ENCODE peak calls at places on chromosome 6, in four cellular contexts. P is heart left ventricle, V is pancreas, X is kidney. H is an unnamed sample. For H3K4me1 and H3K9me3, the result is how much of the 10 kb centered on the place peaks cover.

GRCh38 chr6:45787384-45787783 is 228.3 kb downstream of the CLIC5 start:
- DNase-seq in X (no peak), V (no peak), P (no peak), H (no peak)

GRCh38 chr6:131602913-131603312 is 25.1 kb downstream of the MED23 start:
- DNase-seq in V (no peak), X (no peak), P (no peak), H (no peak)

GRCh38 chr6:30818426-30818841 is 65.9 kb upstream of the DDR1 start:
- DNase-seq in V (no peak), P (no peak), X (no peak), H (no peak)

GRCh38 chr6:135299256-135299655 is 118.1 kb downstream of the MYB start:
- DNase-seq in X (no peak), P (no peak), V (no peak), H (no peak)

GRCh38 chr6:128241221-128241620 is 279.2 kb downstream of the PTPRK start:
- DNase-seq in V (no peak), P (no peak), X (no peak), H (no peak)

GRCh38 chr6:160791981-160792418 is 90.0 kb downstream of the PLG start:
- DNase-seq in P (no peak), X (no peak), V (no peak), H (no peak)

GRCh38 chr6:3398755-3399671 is 57.8 kb downstream of the SLC22A23 start:
- DNase-seq in V (no peak), X (no peak), P (no peak), H (no peak)

GRCh38 chr6:134589512-134589911 is 271.6 kb upstream of the SGK1 start:
- DNase-seq in P (no peak), X (no peak), V (no peak), H (no peak)

GRCh38 chr6:89140347-89141159 is 5.3 kb upstream of the PM20D2 start:
- DNase-seq in V (peak), P (no peak), X (no peak), H (no peak)

GRCh38 chr6:40796280-40797223 is 209.4 kb upstream of the LRFN2 start:
- DNase-seq in X (no peak), V (no peak), P (peak), H (no peak)

GRCh38 chr6:36907781-36908180 is 22.0 kb downstream of the C6orf89 start:
- DNase-seq in P (peak), V (peak), X (no peak), H (no peak)

GRCh38 chr6:121847806-121848522 is 412.5 kb downstream of the GJA1 start:
- DNase-seq in P (no peak), X (no peak), V (no peak), H (no peak)

GRCh38 chr6:127190552-127190951 is 72.1 kb downstream of the RSPO3 start:
- DNase-seq in V (no peak), X (no peak), P (no peak), H (peak)

GRCh38 chr6:23956988-23957387 is 169.0 kb upstream of the NRSN1 start:
- DNase-seq in V (no peak), X (no peak), P (no peak), H (no peak)

GRCh38 chr6:43996614-43997341 is 130.5 kb downstream of the MRPL14 start:
- DNase-seq in X (no peak), P (no peak), V (no peak), H (no peak)

GRCh38 chr6:43992783-43993505 is 134.3 kb downstream of the MRPL14 start:
- DNase-seq in X (no peak), V (peak), P (peak), H (no peak)

GRCh38 chr6:43993881-43994523 is 133.2 kb downstream of the MRPL14 start:
- DNase-seq in X (no peak), V (no peak), P (no peak), H (no peak)

GRCh38 chr6:43997342-43997677 is 129.9 kb downstream of the MRPL14 start:
- DNase-seq in P (no peak), V (no peak), X (no peak), H (no peak)

GRCh38 chr6:43995137-43995536 is 132.1 kb downstream of the MRPL14 start:
- DNase-seq in V (no peak), X (no peak), P (no peak), H (no peak)
- H3K4me1 ChIP-seq in V (under half), X (under half), P (under half), H (under half)

GRCh38 chr6:122956376-122956775 is 39.7 kb upstream of the CLVS2 start:
- DNase-seq in X (peak), V (no peak), P (no peak), H (no peak)
- H3K9me3 ChIP-seq in X (under half), V (under half), P (under half), H (under half)

GRCh38 chr6:34289137-34289536 is 40.3 kb upstream of the SMIM29 start:
- DNase-seq in P (no peak), V (no peak), X (no peak), H (no peak)
- H3K27ac ChIP-seq in P (peak), V (no peak), X (no peak), H (no peak)

GRCh38 chr6:137218917-137219663 is at the start of gene IFNGR1:
- DNase-seq in P (peak), X (peak), V (peak), H (peak)
- H3K4me1 ChIP-seq in P (under half), X (under half), V (under half), H (under half)

DNA sequence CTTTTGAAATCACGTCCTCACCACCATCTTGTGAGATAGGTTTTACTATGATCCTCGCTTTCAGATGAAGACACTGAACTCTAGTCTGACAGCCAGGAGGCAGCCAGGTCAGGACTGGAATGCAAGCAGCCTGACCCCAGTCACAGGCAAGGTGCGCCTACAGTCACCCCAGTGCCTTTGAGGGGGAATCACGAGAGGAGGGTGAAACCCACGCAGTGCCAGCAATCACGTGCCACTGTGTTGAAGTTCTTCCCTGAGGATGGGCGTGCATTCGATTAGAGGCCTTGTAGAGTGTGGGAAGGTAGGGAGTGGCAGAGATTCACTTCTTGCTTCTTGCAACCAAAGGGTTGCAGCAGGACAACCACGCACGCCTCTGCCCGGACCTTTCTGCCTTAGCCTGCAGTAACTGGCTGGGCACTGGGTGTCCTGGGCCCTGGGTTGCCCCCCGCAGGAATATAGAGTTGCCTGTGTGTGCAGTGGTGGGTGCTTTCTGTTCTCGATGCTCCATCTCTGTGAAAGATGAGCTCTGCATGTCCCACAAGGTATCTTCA is 33.7 kb upstream of the IRF4 start:
- DNase-seq in P (no peak), V (no peak), X (peak), H (no peak)
- H3K9me3 ChIP-seq in P (under half), V (under half), X (under half), H (under half)

GRCh38 chr6:1117530-1118286 is 194.2 kb upstream of the FOXQ1 start:
- DNase-seq in P (no peak), X (no peak), V (no peak), H (no peak)
- H3K27ac ChIP-seq in P (no peak), X (no peak), V (no peak), H (peak)

DNA sequence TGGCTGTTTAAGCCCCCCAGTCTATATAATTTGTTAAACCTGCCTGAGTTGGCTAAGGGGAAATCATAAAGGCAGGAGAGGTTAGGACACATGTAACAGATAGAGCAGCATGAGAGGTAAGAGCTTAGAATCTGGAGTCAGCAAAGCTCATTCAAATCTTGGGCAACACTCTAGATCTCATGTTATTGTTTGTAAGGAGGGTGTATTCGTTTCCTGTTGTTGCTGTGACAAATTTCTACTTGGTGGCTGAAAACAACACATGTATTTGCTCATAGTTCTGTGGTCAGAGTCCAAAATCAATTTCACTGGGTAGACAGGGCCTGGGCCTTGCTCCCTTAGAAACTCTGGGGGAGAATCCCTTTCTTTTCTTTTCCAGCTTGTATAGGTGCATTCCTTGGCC is 4.3 kb downstream of the LY86 start:
- DNase-seq in P (no peak), V (no peak), X (no peak), H (no peak)
- H3K4me1 ChIP-seq in P (under half), V (under half), X (under half), H (under half)

DNA sequence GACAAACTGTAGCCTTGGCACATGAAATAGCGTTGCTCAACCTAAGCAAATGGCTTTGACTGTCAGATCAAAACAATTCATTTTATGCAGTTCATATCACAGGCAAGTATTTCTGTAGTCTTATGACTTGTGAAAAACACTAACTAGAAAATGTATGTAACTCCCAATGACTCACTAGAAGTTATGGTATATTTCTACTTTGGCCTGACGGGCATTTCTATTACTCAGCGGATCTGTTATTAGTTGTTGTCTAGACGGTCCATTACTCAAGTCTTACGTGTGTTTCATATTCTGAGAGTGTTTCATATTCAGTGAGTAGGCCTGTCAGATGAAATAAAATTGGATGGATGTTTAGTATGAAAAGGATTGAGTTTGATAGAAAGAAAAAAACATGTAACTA is 880.9 kb downstream of the PRIM2 start:
- DNase-seq in X (no peak), V (no peak), P (no peak), H (no peak)
- H3K9me3 ChIP-seq in X (under half), V (under half), P (under half), H (under half)

H was measured in SJCRH30.